ENCODE peak calls at places on chromosomes 5 and 9, in four cellular contexts. B is HCT116, Q is SK-N-SH, S is K562. E is an unnamed sample.

GRCh38 chr5:176985516-176985915 is 21.1 kb downstream of the UIMC1 start:
- DNase-seq in Q (no peak), S (no peak), B (no peak), E (no peak)

GRCh38 chr5:35024911-35025510 is 22.7 kb downstream of the AGXT2 start:
- DNase-seq in Q (no peak), B (no peak), S (no peak), E (no peak)

GRCh38 chr5:1751864-1752822 is 47.5 kb downstream of the MRPL36 start:
- DNase-seq in S (no peak), B (no peak), Q (no peak), E (no peak)

GRCh38 chr5:63963080-63963735 is 963 bp upstream of the HTR1A start:
- DNase-seq in S (peak; percentile 28), Q (peak; percentile 46), B (peak; percentile 19), E (peak; percentile 69)

GRCh38 chr9:105637787-105638395 is 24.4 kb upstream of the TAL2 start:
- DNase-seq in S (peak; percentile 37), Q (no peak), B (no peak), E (peak; percentile 12)

GRCh38 chr9:13128266-13128825 is 151.1 kb downstream of the MPDZ start:
- DNase-seq in Q (no peak), B (no peak), S (no peak), E (peak; percentile 20)

GRCh38 chr9:129451089-129451656 is 169.7 kb downstream of the C9orf50 start:
- DNase-seq in Q (no peak), B (no peak), S (no peak), E (no peak)

GRCh38 chr5:134411228-134411545 is 494 bp downstream of the CDKN2AIPNL start:
- DNase-seq in B (no peak), S (no peak), Q (no peak), E (no peak)

GRCh38 chr5:103582364-103582763 is 19.8 kb upstream of the NUDT12 start:
- DNase-seq in B (peak; percentile 53), Q (peak; percentile 32), S (peak; percentile 19), E (peak; percentile 64)

GRCh38 chr5:76402251-76402879 is 720 bp upstream of the IQGAP2 start:
- DNase-seq in S (peak; percentile 88), Q (peak; percentile 64), B (no peak), E (no peak)

GRCh38 chr9:72554221-72554641 is 32.8 kb downstream of the TMC1 start:
- DNase-seq in Q (no peak), S (no peak), B (no peak), E (peak; percentile 57)

GRCh38 chr5:122153774-122154173 is 24.4 kb downstream of the ZNF474 start:
- DNase-seq in S (no peak), B (no peak), Q (no peak), E (no peak)

GRCh38 chr5:136043551-136043950 is 14.8 kb downstream of the TGFBI start:
- DNase-seq in Q (no peak), S (no peak), B (no peak), E (no peak)

GRCh38 chr9:37251452-37251851 is 131.1 kb downstream of the ZCCHC7 start:
- DNase-seq in Q (no peak), B (no peak), S (no peak), E (no peak)

DNA sequence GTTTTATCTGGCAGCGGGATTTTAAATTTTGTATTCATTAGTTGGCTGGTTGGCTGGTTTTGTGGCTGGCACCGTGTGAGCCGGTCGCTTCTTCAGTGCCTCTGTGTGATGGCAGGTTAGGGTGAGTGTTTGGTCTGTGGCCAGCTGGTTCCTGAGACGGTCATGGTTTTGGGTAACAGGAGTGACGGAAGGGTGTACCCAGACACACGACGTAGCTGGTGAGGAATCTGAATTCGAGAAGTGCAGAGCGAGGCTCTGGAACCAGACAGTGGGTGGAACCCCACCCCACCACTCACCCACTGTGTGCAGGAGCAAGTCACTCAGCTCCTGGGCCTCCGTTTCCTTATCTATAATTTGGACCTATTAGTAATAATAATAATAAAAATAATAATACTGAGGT is 2.7 kb downstream of the BTNL9 start:
- DNase-seq in Q (no peak), S (no peak), B (no peak), E (no peak)
- TF ChIP-seq JUND in Q (no peak), S (no peak), B (no peak), E (no peak)

GRCh38 chr5:96347502-96348292 is 85.4 kb downstream of the PCSK1 start:
- DNase-seq in S (no peak), Q (no peak), B (no peak), E (no peak)

GRCh38 chr5:96342581-96342980 is 90.5 kb downstream of the PCSK1 start:
- DNase-seq in Q (no peak), B (no peak), S (no peak), E (no peak)

GRCh38 chr5:96348536-96348935 is 84.5 kb downstream of the PCSK1 start:
- DNase-seq in B (no peak), Q (no peak), S (no peak), E (no peak)

GRCh38 chr5:96343094-96343493 is 90.0 kb downstream of the PCSK1 start:
- DNase-seq in Q (no peak), S (no peak), B (no peak), E (no peak)

DNA sequence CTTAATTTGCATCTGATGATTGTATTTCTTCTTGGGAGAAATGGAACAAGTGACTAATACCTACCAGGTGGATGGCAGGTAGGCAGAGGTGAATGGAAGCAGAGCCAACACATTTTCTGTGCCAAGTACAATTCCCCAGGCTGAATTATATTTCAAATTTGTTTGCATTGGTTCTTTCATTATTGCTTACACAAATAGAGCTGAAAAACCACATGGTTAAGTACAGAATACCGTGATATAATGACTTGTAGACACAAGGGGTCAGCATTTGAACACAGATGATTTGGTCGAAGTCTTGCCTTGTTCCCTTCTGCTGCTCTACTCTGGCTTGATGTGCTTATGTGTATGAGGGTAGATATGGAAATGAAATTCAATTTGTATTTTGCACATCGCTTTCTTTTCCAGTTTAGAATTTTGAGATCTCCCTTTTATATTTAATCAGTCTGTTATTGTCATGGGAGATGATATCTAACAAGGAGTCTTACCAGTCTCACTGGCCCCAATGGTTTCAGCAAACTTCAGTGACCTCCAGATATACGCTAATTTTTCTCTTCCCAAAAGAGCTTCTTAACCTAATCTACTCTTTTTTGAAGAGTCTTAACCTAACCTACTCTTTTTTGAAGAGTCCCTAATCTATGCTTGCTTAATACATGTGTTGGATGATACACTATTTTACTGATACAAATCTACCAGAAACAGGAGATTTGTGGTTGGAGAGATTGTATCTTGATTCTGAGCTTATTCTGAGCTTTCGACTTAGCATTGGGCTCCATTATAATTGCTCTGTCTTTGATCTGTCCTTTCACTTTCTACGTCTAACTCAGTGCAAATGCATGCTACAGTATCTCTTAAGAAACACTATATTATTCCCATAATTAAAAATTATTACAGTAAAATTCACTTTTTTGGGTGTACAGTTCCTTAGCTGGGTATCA is 88.1 kb downstream of the PCSK1 start:
- DNase-seq in S (peak; percentile 32), Q (peak; percentile 36), B (peak; percentile 54), E (peak; percentile 44)
- TF ChIP-seq JUND in S (no peak), Q (no peak), B (no peak), E (no peak)

DNA sequence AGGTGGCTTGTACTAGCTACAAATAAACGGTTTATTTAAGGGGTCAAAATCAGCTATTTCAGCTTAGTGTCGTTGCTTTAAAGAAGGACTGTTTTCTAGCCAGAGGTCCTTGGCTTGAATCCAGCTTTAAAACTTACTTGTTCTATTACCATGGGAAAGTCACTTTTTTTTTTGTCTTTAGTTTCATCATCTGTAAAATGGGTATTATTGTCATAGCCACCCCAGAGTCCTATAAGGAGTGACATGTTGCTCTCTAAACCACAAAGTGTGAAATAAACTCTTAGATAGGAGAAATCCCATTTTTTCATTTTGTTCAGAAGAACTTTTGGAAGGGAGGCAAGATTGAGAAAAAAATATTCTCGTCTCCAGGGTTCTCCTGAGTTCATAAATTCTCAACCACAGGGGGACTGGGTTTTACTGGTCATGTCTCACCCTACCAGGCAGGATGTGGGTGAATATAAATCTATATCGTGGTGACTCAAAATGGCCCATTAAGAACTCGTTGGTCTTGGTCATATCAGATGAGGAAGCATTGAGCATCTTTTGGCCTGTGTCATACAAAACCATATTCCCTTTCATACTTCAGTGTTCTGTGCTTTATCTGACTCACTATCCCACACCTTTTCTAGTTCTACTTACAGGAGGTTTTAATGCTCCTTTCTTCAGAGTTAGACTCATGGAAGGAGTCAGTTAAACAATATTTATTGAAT is 202.7 kb upstream of the NR3C1 start:
- DNase-seq in B (no peak), S (no peak), Q (no peak), E (no peak)
- TF ChIP-seq JUND in B (no peak), S (no peak), Q (no peak), E (no peak)

DNA sequence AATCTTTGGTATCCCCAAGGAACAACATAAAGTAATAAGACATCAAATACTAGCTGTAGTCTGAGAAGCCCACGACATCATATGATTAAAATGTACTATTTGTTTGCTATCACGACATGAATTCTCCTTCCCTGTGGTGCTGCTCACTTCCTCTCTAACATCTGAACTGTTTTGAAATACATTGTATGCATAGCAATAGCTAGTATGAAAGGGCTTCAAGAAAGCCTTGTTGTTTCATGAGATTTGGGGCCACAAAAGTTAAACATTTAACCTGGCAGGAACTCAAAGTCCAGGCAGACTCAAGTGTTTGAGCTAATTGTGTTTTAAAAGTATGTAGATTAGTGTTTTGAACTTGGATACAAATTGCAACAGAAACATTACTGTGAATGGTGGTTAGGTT is 237.4 kb upstream of the PTGER4 start:
- DNase-seq in Q (no peak), S (no peak), B (no peak), E (no peak)
- TF ChIP-seq JUND in Q (no peak), S (no peak), B (no peak), E (no peak)

GRCh38 chr5:105409695-105410094 is 1847.1 kb upstream of the NUDT12 start:
- DNase-seq in Q (no peak), S (no peak), B (no peak), E (no peak)
- TF ChIP-seq JUND in Q (no peak), S (no peak), B (no peak), E (no peak)

DNA sequence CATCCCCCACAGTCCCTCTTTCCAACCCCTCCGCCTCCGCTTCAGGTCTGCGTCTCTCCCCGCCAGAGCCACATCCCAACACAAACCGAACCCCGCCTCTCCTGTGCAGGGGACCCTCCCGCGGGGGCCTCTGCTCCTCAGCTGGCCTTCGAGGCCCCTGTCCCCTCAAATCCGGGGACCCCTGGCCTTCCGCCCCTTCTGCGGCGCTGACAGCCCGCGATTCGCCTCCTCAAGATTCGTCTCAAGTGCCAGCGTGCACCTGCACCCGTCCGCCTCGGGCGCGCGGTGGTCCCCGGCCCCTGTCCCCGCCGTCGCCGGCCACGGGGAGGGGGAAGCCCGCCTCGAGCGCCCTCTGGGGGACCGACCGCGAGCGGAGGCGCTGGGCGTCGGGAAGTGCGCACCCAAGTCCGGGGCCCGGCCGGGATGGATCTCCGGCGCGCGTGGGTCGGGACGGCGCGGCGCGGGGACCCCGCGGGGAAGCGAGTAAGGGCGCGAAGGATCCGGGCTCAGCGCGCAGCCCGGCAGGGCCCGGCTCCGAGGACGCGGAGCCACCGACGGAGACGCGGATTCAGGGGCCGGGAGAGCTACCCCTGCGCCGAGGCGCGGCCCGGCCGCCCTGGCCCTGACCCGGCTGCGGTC is 623 bp downstream of the FLT4 start:
- DNase-seq in Q (peak; percentile 75), S (peak; percentile 77), B (no peak), E (no peak)
- TF ChIP-seq JUND in Q (no peak), S (no peak), B (no peak), E (no peak)

DNA sequence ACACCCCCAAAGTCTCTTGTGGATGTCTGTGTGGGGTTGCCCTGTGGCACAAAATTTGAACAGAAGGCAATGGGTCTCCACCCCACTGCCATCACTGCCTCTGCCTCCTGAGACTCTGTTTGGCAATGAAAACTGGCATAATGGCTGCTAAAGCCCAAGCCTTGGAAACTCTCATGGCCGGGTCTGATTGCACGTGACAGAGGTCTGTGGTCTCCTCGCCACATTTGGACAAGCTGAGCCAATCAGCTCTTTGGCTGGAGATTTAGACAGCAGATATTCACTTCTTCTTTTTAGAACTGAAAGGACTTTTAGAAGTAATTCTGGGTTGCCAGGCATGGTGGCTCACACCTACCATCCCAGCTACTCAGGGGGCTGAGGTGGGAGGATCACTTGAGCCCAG is 5.5 kb downstream of the GGTA1 start:
- DNase-seq in S (no peak), B (no peak), Q (no peak), E (no peak)
- TF ChIP-seq JUND in S (no peak), B (no peak), Q (no peak), E (no peak)

E was measured in T47D.